ENCODE peak calls at places on chromosomes 13 and 19, in nine cellular contexts. T is NCI-H345, A is RCC 7860, G is NCI-H774, Y is globus pallidus, X is NCI-H460, W is frontal cortex, O is left ventricle myocardium superior, S is midbrain. P is an unnamed sample.

GRCh38 chr19:16273005-16273404 is 51.6 kb upstream of the KLF2 start:
- DNase-seq in Y (peak; percentile 40), G (no peak), X (no peak), A (no peak), O (peak; percentile 65), T (no peak), S (peak; percentile 32), W (no peak), P (no peak)

GRCh38 chr19:3095375-3096191 is 1.4 kb downstream of the GNA11 start:
- DNase-seq in Y (no peak), W (no peak), S (no peak), T (no peak), G (no peak), A (no peak), X (no peak), O (no peak), P (peak; percentile 37)

GRCh38 chr13:51222510-51223283 is 499 bp downstream of the FAM124A start:
- DNase-seq in S (no peak), Y (no peak), W (no peak), X (no peak), G (no peak), O (no peak), T (no peak), A (no peak), P (peak; percentile 39)

GRCh38 chr13:41942462-41943094 is 18.3 kb downstream of the VWA8 start:
- DNase-seq in A (no peak), Y (peak; percentile 3), X (no peak), S (no peak), W (no peak), O (no peak), G (no peak), T (no peak), P (no peak)

GRCh38 chr19:13053238-13053637 is 49.4 kb downstream of the LYL1 start:
- DNase-seq in O (no peak), S (no peak), A (no peak), Y (no peak), W (no peak), G (no peak), X (no peak), T (no peak), P (no peak)

GRCh38 chr19:48596679-48597465 is 9.7 kb upstream of the SPACA4 start:
- DNase-seq in T (no peak), Y (no peak), S (no peak), O (no peak), W (no peak), X (no peak), A (no peak), G (no peak), P (no peak)

GRCh38 chr13:113762538-113762937 is 3.5 kb downstream of the TMEM255B start:
- DNase-seq in X (no peak), T (no peak), Y (no peak), O (no peak), W (no peak), A (no peak), S (no peak), G (no peak), P (no peak)

GRCh38 chr19:56223481-56223880 is 21.4 kb downstream of the ZSCAN5C start:
- DNase-seq in X (no peak), O (no peak), G (no peak), T (no peak), S (no peak), W (no peak), A (no peak), Y (no peak), P (no peak)

P was measured in 8988T.